ENCODE peak calls at places on chromosome 3, in four cellular contexts. H is right atrium auricular region, P is sigmoid colon, I is body of pancreas. F is an unnamed sample. For H3K27me3, the result is how much of the 10 kb centered on the place peaks cover.

GRCh38 chr3:2156244-2156847 is 57.7 kb downstream of the CNTN4 start:
- DNase-seq in I (peak), P (no peak), H (no peak), F (peak)

GRCh38 chr3:50170689-50171088 is 15.6 kb downstream of the SEMA3F start:
- DNase-seq in I (peak), P (no peak), H (peak), F (no peak)

GRCh38 chr3:117495620-117496019 is 786.0 kb downstream of the TUSC7 start:
- DNase-seq in I (no peak), P (no peak), H (no peak), F (no peak)

GRCh38 chr3:172145287-172145686 is 105.9 kb downstream of the FNDC3B start:
- DNase-seq in P (no peak), I (no peak), H (no peak), F (no peak)

GRCh38 chr3:110868106-110868505 is 203.5 kb upstream of the NECTIN3 start:
- DNase-seq in P (no peak), H (no peak), I (no peak), F (no peak)

GRCh38 chr3:58471025-58471887 is 20.6 kb upstream of the KCTD6 start:
- DNase-seq in P (no peak), I (peak), H (no peak), F (no peak)

GRCh38 chr3:100260081-100260684 is 609 bp upstream of the TBC1D23 start:
- DNase-seq in I (peak), P (peak), H (no peak), F (peak)

GRCh38 chr3:133932009-133932408 is 36.3 kb upstream of the RAB6B start:
- DNase-seq in H (peak), P (no peak), I (no peak), F (no peak)

GRCh38 chr3:185089751-185090150 is 63.1 kb downstream of the C3orf70 start:
- DNase-seq in I (no peak), P (no peak), H (no peak), F (no peak)

GRCh38 chr3:164452707-164453106 is 625.6 kb downstream of the SI start:
- DNase-seq in H (no peak), P (no peak), I (no peak), F (no peak)

GRCh38 chr3:116517308-116517707 is 72.0 kb upstream of the LSAMP start:
- DNase-seq in H (no peak), I (no peak), P (no peak), F (no peak)

GRCh38 chr3:48130321-48130881 is 57.8 kb downstream of the CDC25A start:
- DNase-seq in H (peak), I (peak), P (peak), F (peak)

GRCh38 chr3:74423867-74424266 is 190.6 kb downstream of the CNTN3 start:
- DNase-seq in P (no peak), I (no peak), H (no peak), F (no peak)

GRCh38 chr3:188916934-188917391 is 254.8 kb upstream of the TPRG1 start:
- DNase-seq in I (no peak), P (no peak), H (no peak), F (no peak)

GRCh38 chr3:48273594-48274211 is 32.8 kb downstream of the ZNF589 start:
- DNase-seq in I (peak), P (peak), H (peak), F (no peak)

DNA sequence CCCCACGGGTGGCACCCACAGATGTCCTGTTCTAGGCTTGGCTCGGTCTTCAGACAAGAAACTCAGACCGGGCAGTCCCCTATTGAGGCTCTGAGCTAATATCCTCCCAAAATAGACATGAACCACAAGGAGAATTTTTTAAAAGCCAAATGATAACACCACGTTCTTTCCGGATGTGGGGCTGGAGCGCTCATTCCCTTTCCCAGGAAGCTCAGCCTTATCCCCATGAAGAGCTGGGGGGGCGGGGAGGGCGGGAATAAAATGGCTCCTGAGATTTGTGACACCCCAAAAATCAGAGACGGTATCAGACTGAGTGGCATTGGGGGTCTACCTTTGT is 1.1 kb downstream of the SLC6A1 start:
- DNase-seq in I (no peak), P (no peak), H (no peak), F (no peak)
- H3K27me3 ChIP-seq in I (under half), P (under half), H (under half), F (under half)

GRCh38 chr3:12991481-12991837 is 81.8 kb downstream of the IQSEC1 start:
- DNase-seq in H (no peak), I (no peak), P (no peak), F (no peak)

GRCh38 chr3:12991861-12992281 is 81.4 kb downstream of the IQSEC1 start:
- DNase-seq in H (no peak), P (no peak), I (peak), F (no peak)

GRCh38 chr3:12993022-12993622 is 80.1 kb downstream of the IQSEC1 start:
- DNase-seq in H (no peak), I (peak), P (no peak), F (no peak)

GRCh38 chr3:12993623-12994356 is 79.4 kb downstream of the IQSEC1 start:
- DNase-seq in I (peak), H (no peak), P (peak), F (peak)

GRCh38 chr3:12992629-12993021 is 80.6 kb downstream of the IQSEC1 start:
- DNase-seq in P (no peak), I (peak), H (no peak), F (no peak)
- H3K27ac ChIP-seq in P (peak), I (peak), H (peak), F (no peak)

DNA sequence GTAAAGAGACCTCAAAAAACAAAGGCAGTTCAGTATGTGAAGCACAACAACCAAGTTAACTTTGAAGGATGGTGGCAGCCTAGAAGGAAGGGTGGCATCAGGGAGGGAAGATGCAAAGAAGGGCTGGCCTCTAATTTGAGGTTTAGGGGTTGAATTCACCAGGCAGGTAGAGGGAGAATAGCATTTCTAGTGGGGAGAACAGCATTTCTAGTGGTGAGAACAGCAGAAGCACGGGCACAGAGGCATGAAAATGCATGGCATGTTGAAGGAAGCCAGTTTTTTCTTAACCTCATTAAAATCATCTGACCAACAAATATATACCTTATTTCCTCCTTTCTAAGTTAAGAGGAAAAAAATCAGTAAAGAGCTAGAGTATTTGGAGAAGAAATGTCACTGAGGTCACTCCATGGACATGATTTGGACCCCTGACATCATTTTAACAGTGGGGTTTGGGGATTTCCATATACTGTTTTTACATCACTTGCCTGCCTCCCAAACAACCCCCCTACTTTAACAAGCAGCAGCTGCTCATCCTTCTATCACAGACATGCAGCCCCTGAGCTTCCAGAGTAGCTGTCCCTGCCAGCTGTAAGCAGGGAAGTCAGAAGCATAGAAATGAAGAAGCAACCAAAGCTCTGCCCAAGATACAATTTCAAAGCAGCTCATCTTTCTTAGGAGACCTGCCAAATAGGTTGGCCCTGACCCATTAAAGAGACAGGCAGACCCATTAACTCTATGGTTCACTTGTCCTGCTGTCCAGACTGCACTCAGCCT is 2.4 kb upstream of the POPDC2 start:
- DNase-seq in I (no peak), H (no peak), P (no peak), F (no peak)
- TF ChIP-seq CTCF in I (no peak), H (peak), P (no peak), F (no peak)

DNA sequence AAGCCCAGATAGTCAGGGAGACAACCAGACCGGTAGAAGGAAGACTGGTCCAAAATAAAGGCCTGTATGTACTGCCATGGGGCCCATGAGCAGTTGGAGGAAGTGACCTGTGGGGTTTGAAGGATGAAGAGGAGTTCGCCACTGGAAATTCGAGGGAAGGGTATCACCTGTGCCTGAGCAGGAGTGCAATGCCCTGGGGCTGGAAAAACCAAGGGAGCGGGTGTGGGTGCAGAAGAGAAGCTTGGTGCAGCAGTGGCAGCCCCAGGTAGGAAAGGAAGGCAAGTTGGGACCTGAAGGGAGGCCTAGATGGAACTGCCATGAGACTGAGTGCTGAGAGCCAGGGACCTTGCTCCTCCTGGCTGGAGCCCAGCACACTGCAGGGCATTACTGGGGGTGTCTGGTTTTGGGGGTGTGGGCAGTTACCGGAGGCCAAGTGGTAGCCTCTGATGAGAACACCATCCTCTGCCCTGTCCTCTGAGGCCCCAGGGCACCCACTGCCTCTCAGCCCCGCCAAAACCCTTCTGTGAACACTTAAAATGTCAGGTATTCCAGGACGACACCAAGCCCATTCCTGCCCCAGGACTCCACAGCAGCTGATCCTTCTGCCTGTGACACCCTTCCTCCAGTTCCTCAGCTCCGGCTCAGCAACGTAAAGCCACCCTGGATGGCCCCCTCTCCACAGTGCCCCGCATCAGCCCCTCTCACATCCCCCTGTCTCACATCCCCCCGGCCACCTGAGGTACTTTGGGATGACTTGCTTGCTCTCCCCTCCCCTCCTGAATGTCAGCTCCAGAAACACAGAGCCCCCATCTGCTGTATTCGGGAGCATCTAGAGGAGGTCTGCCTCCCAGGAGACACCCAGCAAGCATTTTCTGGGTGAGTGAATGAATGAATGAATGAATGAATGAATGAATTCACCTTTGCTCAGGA is 42.9 kb downstream of the WNT7A start:
- DNase-seq in H (no peak), P (no peak), I (no peak), F (no peak)
- H3K27me3 ChIP-seq in H (under half), P (under half), I (under half), F (under half)

DNA sequence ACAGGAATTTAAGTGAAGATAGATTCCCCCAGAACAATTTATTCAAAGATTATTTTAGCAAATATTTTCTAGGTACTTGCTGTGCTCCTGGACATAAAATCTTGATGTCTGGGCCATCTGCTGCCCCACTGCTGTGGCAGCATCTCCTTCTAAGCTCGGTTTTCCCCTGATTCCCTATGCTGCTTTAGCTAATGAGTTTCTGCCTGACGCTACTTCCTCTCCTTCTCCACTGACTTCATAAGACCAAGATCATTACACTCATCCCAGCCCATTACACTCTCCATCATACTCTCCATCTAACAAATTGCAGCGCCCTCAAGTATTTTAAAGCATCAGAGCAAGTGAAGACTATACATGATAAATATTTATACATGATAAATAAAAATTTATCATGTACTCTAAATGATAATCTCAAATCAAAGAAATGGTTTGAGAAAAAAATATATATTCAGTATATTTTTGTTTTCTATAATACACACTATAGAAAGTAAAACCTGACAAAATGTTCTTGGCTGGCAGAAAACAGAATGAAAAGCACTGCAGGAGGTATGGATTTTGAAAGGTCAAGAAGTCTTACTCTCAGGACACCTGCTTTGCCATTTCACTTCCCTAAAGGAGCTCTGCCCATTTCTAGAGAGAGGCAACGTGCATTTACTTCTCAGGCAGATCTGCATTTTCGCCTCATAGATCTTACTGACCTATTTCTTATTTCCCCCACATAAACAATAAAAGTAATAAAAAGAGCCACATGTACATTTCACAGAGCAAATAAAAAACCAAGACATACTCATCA is 232.0 kb downstream of the KCNMB2 start:
- DNase-seq in P (no peak), I (no peak), H (no peak), F (no peak)
- H3K27ac ChIP-seq in P (no peak), I (no peak), H (no peak), F (no peak)

GRCh38 chr3:14146381-14147062 is 21.7 kb downstream of the TMEM43 start:
- DNase-seq in H (peak), I (no peak), P (no peak), F (no peak)

GRCh38 chr3:14147063-14147435 is 22.2 kb downstream of the TMEM43 start:
- DNase-seq in I (no peak), H (no peak), P (no peak), F (no peak)

GRCh38 chr3:14150078-14150477 is 25.2 kb downstream of the TMEM43 start:
- DNase-seq in H (peak), I (no peak), P (no peak), F (no peak)

GRCh38 chr3:14147617-14148016 is 22.8 kb downstream of the TMEM43 start:
- DNase-seq in I (no peak), H (peak), P (no peak), F (no peak)

GRCh38 chr3:14148041-14148985 is 23.5 kb downstream of the TMEM43 start:
- DNase-seq in I (peak), H (peak), P (no peak), F (no peak)
- TF ChIP-seq CTCF in I (no peak), H (no peak), P (no peak), F (no peak)

GRCh38 chr3:194937144-194937543 is 251.5 kb downstream of the FAM43A start:
- DNase-seq in P (no peak), H (peak), I (no peak), F (no peak)
- H3K27me3 ChIP-seq in P (under half), H (under half), I (under half), F (under half)

GRCh38 chr3:52225452-52226228 is at the start of gene TLR9:
- DNase-seq in H (no peak), P (no peak), I (no peak), F (peak)
- H3K27ac ChIP-seq in H (no peak), P (no peak), I (no peak), F (no peak)

GRCh38 chr3:126081618-126082333 is 2.1 kb downstream of the SLC41A3 start:
- DNase-seq in P (no peak), H (no peak), I (peak), F (no peak)

GRCh38 chr3:126078866-126079265 is 5.1 kb downstream of the SLC41A3 start:
- DNase-seq in I (no peak), H (no peak), P (no peak), F (no peak)

GRCh38 chr3:126080970-126081369 is 3.0 kb downstream of the SLC41A3 start:
- DNase-seq in H (no peak), P (no peak), I (no peak), F (no peak)

GRCh38 chr3:126077754-126078153 is 6.2 kb downstream of the SLC41A3 start:
- DNase-seq in P (no peak), I (no peak), H (no peak), F (no peak)

GRCh38 chr3:126076140-126076539 is 7.8 kb downstream of the SLC41A3 start:
- DNase-seq in H (no peak), P (no peak), I (no peak), F (no peak)
- TF ChIP-seq CTCF in H (no peak), P (no peak), I (no peak), F (no peak)